ENCODE peak calls at places on chromosomes 3 and 15, in six cellular contexts. J, P, Z, I, Q and F are unnamed samples.

GRCh38 chr3:50559702-50560101 is 7.8 kb downstream of the C3orf18 start:
- DNase-seq in J (no peak), P (no peak), Z (no peak), Q (no peak), I (no peak), F (no peak)

GRCh38 chr15:67110400-67110799 is 45.0 kb downstream of the SMAD3 start:
- DNase-seq in P (no peak), Z (no peak), J (no peak), Q (no peak), I (no peak), F (no peak)

GRCh38 chr15:67185621-67186225 is 68.7 kb downstream of the AAGAB start:
- DNase-seq in J (peak; percentile 55), Z (no peak), P (no peak), Q (no peak), I (no peak), F (peak; percentile 34)

GRCh38 chr3:151875759-151876158 is 2.3 kb downstream of the SUCNR1 start:
- DNase-seq in J (no peak), Z (no peak), I (no peak), P (no peak), Q (no peak), F (no peak)

GRCh38 chr3:7787871-7788828 is 713.5 kb upstream of the LMCD1 start:
- DNase-seq in I (no peak), Z (peak; percentile 40), P (no peak), Q (no peak), J (no peak), F (no peak)

GRCh38 chr15:20348900-20349773 is 192.5 kb downstream of the GOLGA6L6 start:
- DNase-seq in J (peak; percentile 57), P (no peak), I (no peak), Q (no peak), Z (no peak), F (peak; percentile 37)

GRCh38 chr3:129318921-129319320 is 40.3 kb downstream of the HMCES start:
- DNase-seq in I (no peak), P (no peak), Q (no peak), J (no peak), Z (no peak), F (no peak)

GRCh38 chr3:126269360-126269759 is 87.8 kb downstream of the KLF15 start:
- DNase-seq in Q (no peak), I (no peak), Z (no peak), J (no peak), P (no peak), F (no peak)

GRCh38 chr3:180414157-180414556 is 187.8 kb upstream of the TTC14 start:
- DNase-seq in J (no peak), Q (no peak), I (no peak), P (no peak), Z (no peak), F (no peak)

GRCh38 chr3:187929115-187929828 is 184.0 kb upstream of the BCL6 start:
- DNase-seq in P (peak; percentile 34), J (no peak), I (no peak), Q (no peak), Z (no peak), F (peak; percentile 43)

GRCh38 chr3:52609316-52609815 is 73.0 kb downstream of the UQCC5 start:
- DNase-seq in I (no peak), Z (no peak), J (no peak), Q (no peak), P (no peak), F (no peak)

GRCh38 chr3:100029689-100030088 is 84.6 kb downstream of the FILIP1L start:
- DNase-seq in I (no peak), Q (no peak), P (no peak), Z (no peak), J (no peak), F (no peak)

GRCh38 chr15:78906310-78906608 is 33.6 kb downstream of the MORF4L1 start:
- DNase-seq in Z (peak; percentile 37), Q (no peak), J (no peak), I (peak; percentile 26), P (no peak), F (no peak)

GRCh38 chr3:73600293-73600938 is 24.3 kb downstream of the PDZRN3 start:
- DNase-seq in J (no peak), P (no peak), Q (no peak), I (no peak), Z (no peak), F (no peak)

GRCh38 chr15:41778503-41778902 is 4.2 kb downstream of the MAPKBP1 start:
- DNase-seq in Q (no peak), Z (peak; percentile 34), P (no peak), J (no peak), I (no peak), F (no peak)

GRCh38 chr3:170670504-170670903 is 84.6 kb upstream of the SLC7A14 start:
- DNase-seq in Q (no peak), J (no peak), Z (no peak), P (no peak), I (no peak), F (no peak)

GRCh38 chr3:48180530-48181253 is 7.5 kb downstream of the CDC25A start:
- DNase-seq in J (no peak), I (no peak), P (no peak), Z (no peak), Q (no peak), F (no peak)

GRCh38 chr3:194773666-194774455 is 88.2 kb downstream of the FAM43A start:
- DNase-seq in Z (no peak), I (no peak), Q (no peak), J (no peak), P (no peak), F (no peak)

GRCh38 chr3:187975571-187976360 is 178.2 kb upstream of the LPP start:
- DNase-seq in J (no peak), Q (no peak), I (no peak), P (peak; percentile 41), Z (no peak), F (peak; percentile 56)

GRCh38 chr15:22988811-22989210 is 8.6 kb upstream of the CYFIP1 start:
- DNase-seq in P (no peak), Q (no peak), J (peak; percentile 14), Z (no peak), I (no peak), F (no peak)

GRCh38 chr15:99962006-99962561 is 228.8 kb upstream of the LYSMD4 start:
- DNase-seq in Z (no peak), P (no peak), J (peak; percentile 37), I (no peak), Q (no peak), F (no peak)

GRCh38 chr3:58260261-58260731 is 22.7 kb downstream of the ABHD6 start:
- DNase-seq in I (peak; percentile 70), Q (no peak), Z (peak; percentile 95), J (no peak), P (no peak), F (no peak)

GRCh38 chr15:75891895-75892294 is 11.8 kb upstream of the FBXO22 start:
- DNase-seq in Z (peak; percentile 95), P (no peak), Q (peak; percentile 61), J (no peak), I (peak; percentile 3), F (no peak)

GRCh38 chr3:154799801-154800200 is 280.3 kb upstream of the MME start:
- DNase-seq in P (no peak), Q (no peak), J (no peak), I (no peak), Z (no peak), F (no peak)

GRCh38 chr15:40424483-40425115 is 16.2 kb upstream of the BAHD1 start:
- DNase-seq in I (no peak), Q (no peak), Z (no peak), P (no peak), J (no peak), F (no peak)

GRCh38 chr15:41332788-41333527 is at the start of gene NUSAP1:
- DNase-seq in I (no peak), Z (no peak), Q (no peak), J (no peak), P (no peak), F (no peak)